ENCODE peak calls at places on chromosomes 16 and 17, in four cellular contexts. One of them, this sample, is unnamed.

GRCh38 chr17:33494156-33494555 is 201.1 kb upstream of the ASIC2 start:
- DNase-seq in K562: no peak
- DNase-seq in GM12878: no peak
- DNase-seq in HepG2: no peak
- DNase-seq in this sample: no peak

GRCh38 chr17:73705594-73705993 is 61.3 kb upstream of the SDK2 start:
- DNase-seq in GM12878: no peak
- DNase-seq in K562: no peak
- DNase-seq in HepG2: no peak
- DNase-seq in this sample: no peak

GRCh38 chr16:85347213-85347591 is 234.9 kb upstream of the CIBAR2 start:
- DNase-seq in GM12878: no peak
- DNase-seq in K562: peak
- DNase-seq in HepG2: peak
- DNase-seq in this sample: peak

GRCh38 chr17:63698886-63699637 is 863 bp downstream of the LIMD2 start:
- DNase-seq in HepG2: peak
- DNase-seq in K562: no peak
- DNase-seq in GM12878: peak
- DNase-seq in this sample: no peak

GRCh38 chr17:56929362-56929969 is 15.6 kb upstream of the TRIM25 start:
- DNase-seq in K562: no peak
- DNase-seq in GM12878: no peak
- DNase-seq in HepG2: no peak
- DNase-seq in this sample: no peak

GRCh38 chr16:77069929-77070328 is 121.1 kb upstream of the MON1B start:
- DNase-seq in K562: no peak
- DNase-seq in GM12878: no peak
- DNase-seq in HepG2: no peak
- DNase-seq in this sample: no peak

GRCh38 chr17:35790826-35791225 is 4.6 kb downstream of the MMP28 start:
- DNase-seq in K562: no peak
- DNase-seq in GM12878: no peak
- DNase-seq in HepG2: no peak
- DNase-seq in this sample: no peak

GRCh38 chr16:46748775-46749705 is 896 bp upstream of the MYLK3 start:
- DNase-seq in K562: peak
- DNase-seq in GM12878: peak
- DNase-seq in HepG2: no peak
- DNase-seq in this sample: no peak

GRCh38 chr16:4795181-4795827 is at the start of gene SMIM22:
- DNase-seq in HepG2: no peak
- DNase-seq in K562: no peak
- DNase-seq in GM12878: no peak
- DNase-seq in this sample: no peak

DNA sequence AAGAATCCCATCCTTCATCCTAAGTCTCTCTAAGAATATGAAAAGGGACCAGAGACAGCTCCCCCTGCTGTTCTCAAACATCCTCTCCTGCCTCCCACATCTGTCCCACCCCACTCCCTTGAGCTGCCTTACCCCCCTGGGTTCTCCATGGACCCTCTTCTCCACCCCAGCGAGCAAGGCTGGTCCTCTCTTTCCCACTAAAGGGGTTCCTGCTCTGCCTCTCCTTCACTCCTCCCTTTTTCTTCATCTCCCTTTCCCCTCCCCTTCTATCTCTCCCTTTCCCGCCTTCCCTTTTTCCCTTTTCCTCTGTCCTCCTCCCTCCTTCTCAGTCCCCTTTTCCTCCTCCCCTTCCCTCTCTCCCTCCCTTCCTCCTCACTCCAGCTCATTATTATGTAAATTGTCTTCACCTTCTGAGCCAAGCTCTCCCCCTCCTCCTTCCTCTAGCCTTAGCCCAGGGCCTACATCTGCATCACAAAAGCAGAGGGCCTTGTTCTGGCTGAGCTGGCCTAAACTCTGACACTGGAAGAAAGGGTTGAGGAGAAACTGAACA is 90.0 kb downstream of the GNAO1 start:
- DNase-seq in HepG2: peak
- DNase-seq in GM12878: no peak
- DNase-seq in K562: peak
- DNase-seq in this sample: peak
- TF ChIP-seq TARDBP in HepG2: no peak
- TF ChIP-seq TARDBP in GM12878: no peak
- TF ChIP-seq TARDBP in K562: no peak
- TF ChIP-seq TARDBP in this sample: no peak

GRCh38 chr17:3037259-3037658 is 26.1 kb downstream of the OR1D5 start:
- DNase-seq in HepG2: no peak
- DNase-seq in GM12878: no peak
- DNase-seq in K562: no peak
- DNase-seq in this sample: no peak
- TF ChIP-seq FOXK2 in HepG2: no peak
- TF ChIP-seq FOXK2 in GM12878: no peak
- TF ChIP-seq FOXK2 in K562: no peak
- TF ChIP-seq FOXK2 in this sample: no peak

GRCh38 chr17:15926039-15926740 is 18.7 kb upstream of the ADORA2B start:
- DNase-seq in GM12878: no peak
- DNase-seq in HepG2: no peak
- DNase-seq in K562: no peak
- DNase-seq in this sample: no peak
- TF ChIP-seq BHLHE40 in GM12878: no peak
- TF ChIP-seq BHLHE40 in HepG2: no peak
- TF ChIP-seq BHLHE40 in K562: no peak
- TF ChIP-seq BHLHE40 in this sample: no peak

GRCh38 chr17:76556759-76557367 is 17.0 kb downstream of the PRCD start:
- DNase-seq in K562: no peak
- DNase-seq in HepG2: peak
- DNase-seq in GM12878: no peak
- DNase-seq in this sample: no peak
- TF ChIP-seq TARDBP in K562: no peak
- TF ChIP-seq TARDBP in HepG2: no peak
- TF ChIP-seq TARDBP in GM12878: no peak
- TF ChIP-seq TARDBP in this sample: no peak

GRCh38 chr16:9105189-9105588 is 13.7 kb downstream of the HAPSTR1 start:
- DNase-seq in HepG2: no peak
- DNase-seq in GM12878: no peak
- DNase-seq in K562: no peak
- DNase-seq in this sample: no peak
- TF ChIP-seq FOXK2 in HepG2: no peak
- TF ChIP-seq FOXK2 in GM12878: no peak
- TF ChIP-seq FOXK2 in K562: no peak
- TF ChIP-seq FOXK2 in this sample: no peak